ENCODE peak calls at places on chromosomes 4 and X, in eight cellular contexts. K, A, O, R, J, W, H and F are unnamed samples.

GRCh38 chrX:149074429-149074828 is 430.7 kb downstream of the IDS start:
- DNase-seq in K (peak), A (no peak), O (no peak), R (no peak), J (no peak), W (no peak), H (peak), F (peak)

GRCh38 chr4:107913283-107913899 is 18.0 kb upstream of the CYP2U1 start:
- DNase-seq in K (no peak), A (peak), O (no peak), R (peak), J (no peak), W (no peak), H (peak), F (no peak)

GRCh38 chr4:57191523-57192034 is 81.4 kb upstream of the IGFBP7 start:
- DNase-seq in K (no peak), A (no peak), O (no peak), R (no peak), J (no peak), W (no peak), H (peak), F (no peak)

GRCh38 chrX:37454537-37455285 is 105.5 kb downstream of the PRRG1 start:
- DNase-seq in K (no peak), A (no peak), O (no peak), R (no peak), J (no peak), W (no peak), H (peak), F (no peak)

GRCh38 chr4:138835833-138836521 is 179.6 kb upstream of the NOCT start:
- DNase-seq in K (peak), A (no peak), O (no peak), R (peak), J (no peak), W (no peak), H (peak), F (peak)

GRCh38 chr4:7938513-7939376 is 916 bp downstream of the AFAP1 start:
- DNase-seq in K (peak), A (no peak), O (no peak), R (no peak), J (no peak), W (no peak), H (peak), F (peak)

GRCh38 chr4:119314356-119314755 is 7.6 kb downstream of the FABP2 start:
- DNase-seq in K (no peak), A (peak), O (no peak), R (peak), J (no peak), W (peak), H (peak), F (no peak)

GRCh38 chr4:88162636-88163035 is 4.2 kb upstream of the ABCG2 start:
- DNase-seq in K (no peak), A (no peak), O (no peak), R (no peak), J (no peak), W (no peak), H (no peak), F (no peak)

GRCh38 chrX:21373637-21374162 is 518 bp upstream of the CNKSR2 start:
- DNase-seq in K (peak), A (peak), O (peak), R (no peak), J (no peak), W (no peak), H (peak), F (peak)

GRCh38 chr4:104064650-104065577 is 345.1 kb upstream of the TACR3 start:
- DNase-seq in K (peak), A (peak), O (no peak), R (peak), J (no peak), W (no peak), H (peak), F (peak)

GRCh38 chr4:63937961-63938360 is 471.3 kb downstream of the TECRL start:
- DNase-seq in K (no peak), A (no peak), O (no peak), R (no peak), J (no peak), W (no peak), H (no peak), F (no peak)

GRCh38 chr4:30722092-30722915 is 2.1 kb downstream of the PCDH7 start:
- DNase-seq in K (peak), A (no peak), O (no peak), R (no peak), J (no peak), W (no peak), H (no peak), F (peak)

GRCh38 chr4:118173956-118174355 is 139.7 kb downstream of the NDST3 start:
- DNase-seq in K (no peak), A (no peak), O (no peak), R (no peak), J (no peak), W (no peak), H (peak), F (no peak)

GRCh38 chr4:104411501-104411900 is 83.2 kb downstream of the CXXC4 start:
- DNase-seq in K (no peak), A (no peak), O (no peak), R (no peak), J (no peak), W (no peak), H (no peak), F (no peak)

GRCh38 chr4:21134994-21135393 is 434.7 kb downstream of the PACRGL start:
- DNase-seq in K (no peak), A (peak), O (no peak), R (peak), J (no peak), W (peak), H (peak), F (no peak)

GRCh38 chrX:308821-309520 is 9.6 kb downstream of the GTPBP6 start:
- DNase-seq in K (peak), A (no peak), O (no peak), R (no peak), J (no peak), W (no peak), H (no peak), F (peak)

GRCh38 chrX:107429090-107429489 is 20.4 kb upstream of the FRMPD3 start:
- DNase-seq in K (no peak), A (no peak), O (no peak), R (no peak), J (no peak), W (no peak), H (peak), F (no peak)

GRCh38 chr4:135604531-135604930 is 1402.9 kb upstream of the PABPC4L start:
- DNase-seq in K (no peak), A (no peak), O (no peak), R (no peak), J (no peak), W (no peak), H (no peak), F (no peak)

GRCh38 chr4:69490271-69490670 is 5.4 kb downstream of the UGT2B4 start:
- DNase-seq in K (no peak), A (no peak), O (no peak), R (no peak), J (no peak), W (no peak), H (no peak), F (no peak)

GRCh38 chrX:118523920-118524319 is 28.3 kb downstream of the DOCK11 start:
- DNase-seq in K (no peak), A (no peak), O (no peak), R (no peak), J (no peak), W (no peak), H (no peak), F (no peak)

GRCh38 chr4:7828011-7828720 is 111.5 kb downstream of the AFAP1 start:
- DNase-seq in K (peak), A (peak), O (peak), R (no peak), J (no peak), W (no peak), H (peak), F (peak)

GRCh38 chrX:97016106-97016505 is 132.4 kb downstream of the RPA4 start:
- DNase-seq in K (no peak), A (no peak), O (no peak), R (no peak), J (no peak), W (no peak), H (no peak), F (no peak)

GRCh38 chrX:39953879-39954278 is 143.9 kb downstream of the BCOR start:
- DNase-seq in K (peak), A (peak), O (no peak), R (no peak), J (no peak), W (no peak), H (peak), F (peak)

GRCh38 chr4:74583066-74583700 is 138.2 kb downstream of the AREG start:
- DNase-seq in K (no peak), A (no peak), O (no peak), R (no peak), J (no peak), W (no peak), H (peak), F (no peak)

GRCh38 chr4:9943761-9944160 is 77.5 kb downstream of the SLC2A9 start:
- DNase-seq in K (no peak), A (no peak), O (no peak), R (no peak), J (no peak), W (no peak), H (no peak), F (no peak)

GRCh38 chr4:119536572-119537528 is 91.8 kb downstream of the PDE5A start:
- DNase-seq in K (no peak), A (no peak), O (no peak), R (no peak), J (no peak), W (no peak), H (peak), F (no peak)

GRCh38 chr4:79788884-79789283 is 284.1 kb downstream of the ANTXR2 start:
- DNase-seq in K (no peak), A (no peak), O (no peak), R (no peak), J (no peak), W (no peak), H (no peak), F (no peak)

GRCh38 chr4:13626492-13627184 is 887 bp downstream of the BOD1L1 start:
- DNase-seq in K (no peak), A (no peak), O (no peak), R (no peak), J (no peak), W (no peak), H (no peak), F (no peak)

GRCh38 chr4:183397741-183398297 is 46.6 kb upstream of the CDKN2AIP start:
- DNase-seq in K (no peak), A (no peak), O (no peak), R (no peak), J (no peak), W (no peak), H (no peak), F (no peak)

GRCh38 chrX:140509468-140510305 is 4.8 kb upstream of the SOX3 start:
- DNase-seq in K (no peak), A (no peak), O (no peak), R (no peak), J (no peak), W (no peak), H (no peak), F (no peak)

GRCh38 chrX:56783450-56783831 is 54.4 kb downstream of the NBDY start:
- DNase-seq in K (no peak), A (no peak), O (no peak), R (no peak), J (no peak), W (no peak), H (peak), F (no peak)

GRCh38 chr4:147683172-147683571 is 791 bp downstream of the PRMT9 start:
- DNase-seq in K (no peak), A (peak), O (no peak), R (no peak), J (no peak), W (no peak), H (peak), F (no peak)

GRCh38 chrX:9378980-9379696 is 85.7 kb upstream of the TBL1X start:
- DNase-seq in K (no peak), A (peak), O (no peak), R (no peak), J (no peak), W (no peak), H (no peak), F (no peak)

GRCh38 chr4:82774711-82775171 is 23.9 kb downstream of the SCD5 start:
- DNase-seq in K (no peak), A (no peak), O (no peak), R (no peak), J (no peak), W (no peak), H (peak), F (no peak)

GRCh38 chr4:95732061-95732460 is 107.8 kb upstream of the PDHA2 start:
- DNase-seq in K (no peak), A (no peak), O (no peak), R (no peak), J (no peak), W (no peak), H (peak), F (no peak)

GRCh38 chr4:15031993-15032660 is 29.8 kb downstream of the CPEB2 start:
- DNase-seq in K (no peak), A (no peak), O (no peak), R (no peak), J (no peak), W (no peak), H (no peak), F (no peak)

GRCh38 chr4:118284169-118284568 is 68.6 kb downstream of the PRSS12 start:
- DNase-seq in K (no peak), A (no peak), O (no peak), R (no peak), J (no peak), W (no peak), H (no peak), F (no peak)

GRCh38 chr4:13547563-13548041 is 3.3 kb upstream of the NKX3-2 start:
- DNase-seq in K (no peak), A (peak), O (no peak), R (no peak), J (no peak), W (no peak), H (no peak), F (no peak)